ENCODE peak calls at places on chromosomes 12 and 14, in nine cellular contexts. One of them, this sample, is unnamed.

GRCh38 chr14:104326848-104327247 is 188.5 kb downstream of the KIF26A start:
- DNase-seq in brain microvascular endothelial cell: no peak
- DNase-seq in HepG2: no peak
- DNase-seq in HL-60: no peak
- DNase-seq in fibroblast of lung: no peak
- DNase-seq in prostate gland: no peak
- DNase-seq in foreskin fibroblast: no peak
- DNase-seq in heart left ventricle: no peak
- DNase-seq in stomach: peak; percentile 19
- DNase-seq in this sample: no peak

GRCh38 chr14:68628605-68629310 is 164.1 kb downstream of the ZFP36L1 start:
- DNase-seq in prostate gland: peak; percentile 88
- DNase-seq in foreskin fibroblast: no peak
- DNase-seq in heart left ventricle: no peak
- DNase-seq in stomach: peak; percentile 79
- DNase-seq in HL-60: no peak
- DNase-seq in brain microvascular endothelial cell: no peak
- DNase-seq in fibroblast of lung: no peak
- DNase-seq in HepG2: peak; percentile 19
- DNase-seq in this sample: no peak

GRCh38 chr12:55965941-55966407 is at the start of gene PMEL:
- DNase-seq in fibroblast of lung: no peak
- DNase-seq in stomach: no peak
- DNase-seq in foreskin fibroblast: peak; percentile 44
- DNase-seq in brain microvascular endothelial cell: no peak
- DNase-seq in HL-60: no peak
- DNase-seq in heart left ventricle: no peak
- DNase-seq in prostate gland: no peak
- DNase-seq in HepG2: no peak
- DNase-seq in this sample: no peak

GRCh38 chr12:9132008-9132535 is 16.4 kb upstream of the A2M start:
- DNase-seq in brain microvascular endothelial cell: no peak
- DNase-seq in heart left ventricle: no peak
- DNase-seq in fibroblast of lung: peak; percentile 86
- DNase-seq in HL-60: no peak
- DNase-seq in stomach: no peak
- DNase-seq in foreskin fibroblast: no peak
- DNase-seq in HepG2: peak; percentile 100
- DNase-seq in prostate gland: no peak
- DNase-seq in this sample: no peak

GRCh38 chr14:49193365-49194050 is 392.7 kb downstream of the RPS29 start:
- DNase-seq in fibroblast of lung: no peak
- DNase-seq in prostate gland: no peak
- DNase-seq in HL-60: no peak
- DNase-seq in HepG2: no peak
- DNase-seq in heart left ventricle: no peak
- DNase-seq in foreskin fibroblast: no peak
- DNase-seq in brain microvascular endothelial cell: no peak
- DNase-seq in stomach: no peak
- DNase-seq in this sample: no peak

GRCh38 chr12:110684322-110684836 is 4.5 kb downstream of the HVCN1 start:
- DNase-seq in heart left ventricle: no peak
- DNase-seq in fibroblast of lung: peak; percentile 66
- DNase-seq in prostate gland: no peak
- DNase-seq in brain microvascular endothelial cell: no peak
- DNase-seq in stomach: no peak
- DNase-seq in HL-60: no peak
- DNase-seq in foreskin fibroblast: peak; percentile 44
- DNase-seq in HepG2: no peak
- DNase-seq in this sample: no peak

GRCh38 chr12:60539592-60539991 is 943.8 kb downstream of the SLC16A7 start:
- DNase-seq in foreskin fibroblast: no peak
- DNase-seq in prostate gland: no peak
- DNase-seq in stomach: no peak
- DNase-seq in heart left ventricle: no peak
- DNase-seq in HepG2: no peak
- DNase-seq in fibroblast of lung: peak; percentile 67
- DNase-seq in brain microvascular endothelial cell: no peak
- DNase-seq in HL-60: no peak
- DNase-seq in this sample: no peak

GRCh38 chr12:109739747-109740693 is 26.4 kb downstream of the FAM222A start:
- DNase-seq in stomach: peak; percentile 40
- DNase-seq in HepG2: no peak
- DNase-seq in brain microvascular endothelial cell: no peak
- DNase-seq in fibroblast of lung: no peak
- DNase-seq in prostate gland: no peak
- DNase-seq in foreskin fibroblast: no peak
- DNase-seq in heart left ventricle: peak; percentile 6
- DNase-seq in HL-60: no peak
- DNase-seq in this sample: no peak

GRCh38 chr12:90111646-90112565 is 403.3 kb upstream of the ATP2B1 start:
- DNase-seq in heart left ventricle: no peak
- DNase-seq in HL-60: no peak
- DNase-seq in HepG2: no peak
- DNase-seq in brain microvascular endothelial cell: no peak
- DNase-seq in stomach: no peak
- DNase-seq in prostate gland: no peak
- DNase-seq in foreskin fibroblast: no peak
- DNase-seq in fibroblast of lung: no peak
- DNase-seq in this sample: no peak

GRCh38 chr12:110661337-110661972 is 27.5 kb downstream of the HVCN1 start:
- DNase-seq in brain microvascular endothelial cell: no peak
- DNase-seq in heart left ventricle: peak; percentile 43
- DNase-seq in HepG2: no peak
- DNase-seq in HL-60: no peak
- DNase-seq in stomach: peak; percentile 27
- DNase-seq in foreskin fibroblast: no peak
- DNase-seq in fibroblast of lung: no peak
- DNase-seq in prostate gland: no peak
- DNase-seq in this sample: no peak

GRCh38 chr14:101360045-101360931 is 201.0 kb upstream of the DIO3 start:
- DNase-seq in heart left ventricle: peak; percentile 54
- DNase-seq in prostate gland: peak; percentile 35
- DNase-seq in foreskin fibroblast: peak; percentile 7
- DNase-seq in stomach: no peak
- DNase-seq in fibroblast of lung: peak; percentile 85
- DNase-seq in brain microvascular endothelial cell: no peak
- DNase-seq in HepG2: no peak
- DNase-seq in HL-60: no peak
- DNase-seq in this sample: no peak

GRCh38 chr14:93528884-93529558 is 98.3 kb downstream of the UNC79 start:
- DNase-seq in stomach: no peak
- DNase-seq in fibroblast of lung: no peak
- DNase-seq in HL-60: no peak
- DNase-seq in HepG2: no peak
- DNase-seq in heart left ventricle: no peak
- DNase-seq in prostate gland: no peak
- DNase-seq in foreskin fibroblast: no peak
- DNase-seq in brain microvascular endothelial cell: no peak
- DNase-seq in this sample: no peak

GRCh38 chr14:105383083-105383730 is 15.1 kb upstream of the TEX22 start:
- DNase-seq in heart left ventricle: no peak
- DNase-seq in HepG2: no peak
- DNase-seq in prostate gland: no peak
- DNase-seq in foreskin fibroblast: no peak
- DNase-seq in brain microvascular endothelial cell: no peak
- DNase-seq in fibroblast of lung: no peak
- DNase-seq in HL-60: no peak
- DNase-seq in stomach: no peak
- DNase-seq in this sample: no peak

GRCh38 chr12:43836455-43836989 is 641 bp downstream of the TMEM117 start:
- DNase-seq in HepG2: peak; percentile 43
- DNase-seq in heart left ventricle: no peak
- DNase-seq in brain microvascular endothelial cell: peak; percentile 9
- DNase-seq in prostate gland: no peak
- DNase-seq in HL-60: no peak
- DNase-seq in stomach: no peak
- DNase-seq in fibroblast of lung: peak; percentile 51
- DNase-seq in foreskin fibroblast: peak; percentile 41
- DNase-seq in this sample: no peak

GRCh38 chr12:3962661-3963483 is 89.7 kb upstream of the PARP11 start:
- DNase-seq in brain microvascular endothelial cell: no peak
- DNase-seq in fibroblast of lung: no peak
- DNase-seq in HepG2: no peak
- DNase-seq in prostate gland: no peak
- DNase-seq in foreskin fibroblast: no peak
- DNase-seq in HL-60: peak; percentile 83
- DNase-seq in heart left ventricle: peak; percentile 32
- DNase-seq in stomach: no peak
- DNase-seq in this sample: no peak

GRCh38 chr12:49284672-49285071 is 10.3 kb upstream of the PRPH start:
- DNase-seq in fibroblast of lung: no peak
- DNase-seq in brain microvascular endothelial cell: no peak
- DNase-seq in HL-60: no peak
- DNase-seq in foreskin fibroblast: no peak
- DNase-seq in stomach: no peak
- DNase-seq in HepG2: no peak
- DNase-seq in heart left ventricle: no peak
- DNase-seq in prostate gland: no peak
- DNase-seq in this sample: no peak

GRCh38 chr14:50906326-50906725 is 34.5 kb downstream of the ABHD12B start:
- DNase-seq in heart left ventricle: no peak
- DNase-seq in foreskin fibroblast: no peak
- DNase-seq in HL-60: no peak
- DNase-seq in stomach: no peak
- DNase-seq in brain microvascular endothelial cell: no peak
- DNase-seq in fibroblast of lung: no peak
- DNase-seq in prostate gland: no peak
- DNase-seq in HepG2: no peak
- DNase-seq in this sample: no peak

GRCh38 chr14:103220134-103220981 is 97.1 kb downstream of the TNFAIP2 start:
- DNase-seq in HL-60: no peak
- DNase-seq in HepG2: no peak
- DNase-seq in heart left ventricle: no peak
- DNase-seq in foreskin fibroblast: no peak
- DNase-seq in fibroblast of lung: no peak
- DNase-seq in brain microvascular endothelial cell: no peak
- DNase-seq in stomach: no peak
- DNase-seq in prostate gland: no peak
- DNase-seq in this sample: no peak

GRCh38 chr12:5433081-5433839 is 1.4 kb downstream of the NTF3 start:
- DNase-seq in HepG2: no peak
- DNase-seq in HL-60: no peak
- DNase-seq in stomach: no peak
- DNase-seq in foreskin fibroblast: peak; percentile 55
- DNase-seq in fibroblast of lung: no peak
- DNase-seq in brain microvascular endothelial cell: no peak
- DNase-seq in prostate gland: no peak
- DNase-seq in heart left ventricle: peak; percentile 40
- DNase-seq in this sample: no peak
- H3K4me3 ChIP-seq in HepG2: no peak overlapping the region
- H3K4me3 ChIP-seq in HL-60: no peak overlapping the region
- H3K4me3 ChIP-seq in stomach: peak overlapping the region; percentile 52
- H3K4me3 ChIP-seq in foreskin fibroblast: peak overlapping the region; percentile 87
- H3K4me3 ChIP-seq in fibroblast of lung: peak overlapping the region; percentile 73
- H3K4me3 ChIP-seq in brain microvascular endothelial cell: peak overlapping the region; percentile 3
- H3K4me3 ChIP-seq in prostate gland: peak overlapping the region; percentile 41
- H3K4me3 ChIP-seq in heart left ventricle: peak overlapping the region; percentile 57
- H3K4me3 ChIP-seq in this sample: peak overlapping the region; percentile 87

DNA sequence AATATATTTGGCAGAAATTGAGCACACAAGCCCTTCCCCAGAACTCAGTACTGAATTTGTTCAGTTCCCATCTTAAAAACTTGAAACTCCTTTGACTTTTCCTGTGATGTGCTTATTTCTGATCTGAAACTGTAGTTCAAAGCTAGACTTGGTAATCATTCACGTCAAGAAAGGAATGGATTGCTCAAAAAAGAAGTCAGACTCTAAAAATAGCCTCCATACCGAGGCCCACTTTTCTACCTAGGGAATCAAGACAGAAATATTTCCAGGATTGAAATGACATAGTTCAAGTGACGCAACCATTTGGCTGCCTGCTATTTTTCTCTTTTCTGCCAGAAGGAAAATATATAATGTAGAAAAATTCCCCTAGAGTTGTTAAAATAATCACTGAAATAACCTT is 129.8 kb downstream of the ETV6 start:
- DNase-seq in brain microvascular endothelial cell: peak; percentile 59
- DNase-seq in fibroblast of lung: peak; percentile 47
- DNase-seq in stomach: no peak
- DNase-seq in HepG2: no peak
- DNase-seq in heart left ventricle: no peak
- DNase-seq in foreskin fibroblast: peak; percentile 42
- DNase-seq in prostate gland: no peak
- DNase-seq in HL-60: no peak
- DNase-seq in this sample: peak; percentile 45
- H3K4me3 ChIP-seq in brain microvascular endothelial cell: no peak overlapping the region
- H3K4me3 ChIP-seq in fibroblast of lung: no peak overlapping the region
- H3K4me3 ChIP-seq in stomach: no peak overlapping the region
- H3K4me3 ChIP-seq in HepG2: no peak overlapping the region
- H3K4me3 ChIP-seq in heart left ventricle: no peak overlapping the region
- H3K4me3 ChIP-seq in foreskin fibroblast: no peak overlapping the region
- H3K4me3 ChIP-seq in prostate gland: no peak overlapping the region
- H3K4me3 ChIP-seq in HL-60: no peak overlapping the region
- H3K4me3 ChIP-seq in this sample: no peak overlapping the region

GRCh38 chr14:22813145-22813544 is 2.1 kb downstream of the SLC7A7 start:
- DNase-seq in stomach: no peak
- DNase-seq in HL-60: no peak
- DNase-seq in HepG2: no peak
- DNase-seq in fibroblast of lung: no peak
- DNase-seq in foreskin fibroblast: no peak
- DNase-seq in brain microvascular endothelial cell: no peak
- DNase-seq in prostate gland: no peak
- DNase-seq in heart left ventricle: no peak
- DNase-seq in this sample: no peak
- H3K4me3 ChIP-seq in stomach: no peak overlapping the region
- H3K4me3 ChIP-seq in HL-60: no peak overlapping the region
- H3K4me3 ChIP-seq in HepG2: no peak overlapping the region
- H3K4me3 ChIP-seq in fibroblast of lung: no peak overlapping the region
- H3K4me3 ChIP-seq in foreskin fibroblast: no peak overlapping the region
- H3K4me3 ChIP-seq in brain microvascular endothelial cell: no peak overlapping the region
- H3K4me3 ChIP-seq in prostate gland: no peak overlapping the region
- H3K4me3 ChIP-seq in heart left ventricle: no peak overlapping the region
- H3K4me3 ChIP-seq in this sample: no peak overlapping the region

DNA sequence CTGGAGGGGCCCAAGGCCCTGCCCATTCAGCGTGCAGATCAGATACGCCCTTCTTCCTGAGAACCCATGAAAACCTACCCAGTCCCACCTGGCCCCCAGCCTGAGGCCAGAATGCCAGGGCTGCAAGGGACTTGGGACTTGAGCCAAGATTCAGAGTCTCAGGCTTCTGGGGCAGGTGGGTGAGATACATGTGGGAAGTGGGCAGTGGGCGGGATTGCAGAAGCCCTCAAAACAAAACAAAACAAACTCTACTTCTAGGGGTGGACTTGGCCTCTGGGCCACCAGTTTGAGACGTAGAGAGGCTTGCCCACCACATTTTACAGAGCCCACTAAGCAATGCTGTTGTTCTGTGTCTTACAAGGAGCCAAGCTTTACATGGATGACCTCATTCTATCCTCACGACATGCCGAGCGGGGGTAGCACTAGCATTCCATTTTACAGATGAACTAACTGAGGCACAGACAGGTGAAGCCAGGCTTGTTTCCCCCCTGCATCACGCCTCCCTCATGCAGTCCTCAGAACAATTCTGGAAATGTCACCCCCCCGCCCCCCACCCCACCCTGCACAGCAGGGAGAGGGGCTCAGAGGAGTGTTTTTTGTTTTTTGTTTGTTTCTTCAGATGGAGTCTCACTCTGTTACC is 1.7 kb downstream of the SLC8B1 start:
- DNase-seq in foreskin fibroblast: no peak
- DNase-seq in HL-60: no peak
- DNase-seq in HepG2: no peak
- DNase-seq in brain microvascular endothelial cell: no peak
- DNase-seq in prostate gland: no peak
- DNase-seq in fibroblast of lung: no peak
- DNase-seq in heart left ventricle: no peak
- DNase-seq in stomach: no peak
- DNase-seq in this sample: no peak
- H3K4me3 ChIP-seq in foreskin fibroblast: peak overlapping the region; percentile 59
- H3K4me3 ChIP-seq in HL-60: peak overlapping the region; percentile 78
- H3K4me3 ChIP-seq in HepG2: no peak overlapping the region
- H3K4me3 ChIP-seq in brain microvascular endothelial cell: no peak overlapping the region
- H3K4me3 ChIP-seq in prostate gland: no peak overlapping the region
- H3K4me3 ChIP-seq in fibroblast of lung: no peak overlapping the region
- H3K4me3 ChIP-seq in heart left ventricle: peak overlapping the region; percentile 79
- H3K4me3 ChIP-seq in stomach: peak overlapping the region; percentile 81
- H3K4me3 ChIP-seq in this sample: no peak overlapping the region